ENCODE peak calls at places on chromosome X, in seven cellular contexts. P is fibroblast of the aortic adventitia, I is HepG2, N is tibial artery, E is right lobe of liver, M is SK-N-SH, G is left ventricle myocardium inferior. A is an unnamed sample.

GRCh38 chrX:68409154-68409553 is 24.1 kb downstream of the OPHN1 start:
- DNase-seq in P (no peak), I (no peak), N (no peak), E (no peak), M (no peak), G (no peak), A (no peak)

GRCh38 chrX:84737471-84737871 is 235.2 kb upstream of the HDX start:
- DNase-seq in P (peak), I (no peak), N (peak), E (no peak), M (no peak), G (peak), A (no peak)

GRCh38 chrX:118056870-118057269 is 59.7 kb downstream of the KLHL13 start:
- DNase-seq in P (no peak), I (no peak), N (no peak), E (no peak), M (no peak), G (no peak), A (no peak)

GRCh38 chrX:28491941-28492340 is 95.3 kb upstream of the IL1RAPL1 start:
- DNase-seq in P (no peak), I (no peak), N (no peak), E (no peak), M (no peak), G (no peak), A (peak)

GRCh38 chrX:65871671-65872311 is 168.1 kb downstream of the VSIG4 start:
- DNase-seq in P (peak), I (peak), N (peak), E (no peak), M (no peak), G (no peak), A (peak)

GRCh38 chrX:77946571-77946970 is 22.9 kb downstream of the PGAM4 start:
- DNase-seq in P (no peak), I (no peak), N (no peak), E (no peak), M (no peak), G (no peak), A (no peak)

GRCh38 chrX:47802589-47802988 is 34.1 kb upstream of the ZNF81 start:
- DNase-seq in P (peak), I (peak), N (no peak), E (no peak), M (no peak), G (no peak), A (peak)

GRCh38 chrX:23008431-23009099 is 8.8 kb downstream of the DDX53 start:
- DNase-seq in P (peak), I (peak), N (no peak), E (no peak), M (peak), G (no peak), A (peak)

GRCh38 chrX:47297874-47298273 is 65.1 kb downstream of the USP11 start:
- DNase-seq in P (no peak), I (no peak), N (no peak), E (no peak), M (no peak), G (no peak), A (peak)

GRCh38 chrX:989959-990510 is 222.4 kb downstream of the CRLF2 start:
- DNase-seq in P (peak), I (no peak), N (no peak), E (peak), M (no peak), G (peak), A (peak)

GRCh38 chrX:29348288-29348687 is 761.0 kb downstream of the IL1RAPL1 start:
- DNase-seq in P (no peak), I (no peak), N (no peak), E (no peak), M (no peak), G (no peak), A (no peak)

GRCh38 chrX:110219920-110220319 is 98.0 kb downstream of the AMMECR1 start:
- DNase-seq in P (peak), I (no peak), N (no peak), E (no peak), M (no peak), G (no peak), A (peak)

GRCh38 chrX:41822917-41823316 is 98.9 kb downstream of the GPR82 start:
- DNase-seq in P (no peak), I (no peak), N (no peak), E (no peak), M (peak), G (no peak), A (no peak)

GRCh38 chrX:24241822-24242648 is 71.8 kb downstream of the SUPT20HL2 start:
- DNase-seq in P (peak), I (peak), N (no peak), E (no peak), M (peak), G (no peak), A (peak)

GRCh38 chrX:100643943-100644587 is at the start of gene SRPX2:
- DNase-seq in P (peak), I (no peak), N (peak), E (no peak), M (no peak), G (peak), A (peak)

GRCh38 chrX:68919707-68920106 is 90.9 kb downstream of the EFNB1 start:
- DNase-seq in P (no peak), I (no peak), N (no peak), E (no peak), M (no peak), G (no peak), A (no peak)

GRCh38 chrX:111869639-111870034 is 6.3 kb upstream of the TRPC5OS start:
- DNase-seq in P (peak), I (no peak), N (no peak), E (no peak), M (peak), G (no peak), A (peak)

GRCh38 chrX:132692526-132692925 is 203.7 kb upstream of the MBNL3 start:
- DNase-seq in P (no peak), I (no peak), N (no peak), E (no peak), M (no peak), G (no peak), A (peak)

GRCh38 chrX:66233206-66233605 is 69.2 kb downstream of the HEPH start:
- DNase-seq in P (no peak), I (no peak), N (no peak), E (no peak), M (no peak), G (no peak), A (no peak)

GRCh38 chrX:49082472-49082871 is 2.8 kb upstream of the WDR45 start:
- DNase-seq in P (no peak), I (no peak), N (no peak), E (no peak), M (no peak), G (no peak), A (no peak)

GRCh38 chrX:115562492-115562872 is 1.5 kb downstream of the PLS3 start:
- DNase-seq in P (peak), I (peak), N (no peak), E (no peak), M (no peak), G (no peak), A (no peak)

GRCh38 chrX:78123190-78123589 is 16.3 kb downstream of the TAF9B start:
- DNase-seq in P (peak), I (no peak), N (no peak), E (no peak), M (no peak), G (no peak), A (peak)

GRCh38 chrX:17183566-17183965 is 191.4 kb upstream of the NHS start:
- DNase-seq in P (no peak), I (no peak), N (no peak), E (no peak), M (no peak), G (no peak), A (no peak)
- TF ChIP-seq CTCF in P (no peak), I (no peak), N (no peak), E (no peak), M (no peak), G (no peak), A (no peak)

GRCh38 chrX:40176256-40176978 is 78.7 kb upstream of the BCOR start:
- DNase-seq in P (no peak), I (peak), N (peak), E (peak), M (peak), G (peak), A (peak)

GRCh38 chrX:40177942-40178715 is 80.4 kb upstream of the BCOR start:
- DNase-seq in P (no peak), I (no peak), N (no peak), E (no peak), M (no peak), G (no peak), A (no peak)

GRCh38 chrX:40175416-40176255 is 77.9 kb upstream of the BCOR start:
- DNase-seq in P (no peak), I (peak), N (peak), E (peak), M (peak), G (peak), A (peak)

GRCh38 chrX:40177489-40177888 is 79.7 kb upstream of the BCOR start:
- DNase-seq in P (no peak), I (no peak), N (no peak), E (no peak), M (no peak), G (no peak), A (no peak)

DNA sequence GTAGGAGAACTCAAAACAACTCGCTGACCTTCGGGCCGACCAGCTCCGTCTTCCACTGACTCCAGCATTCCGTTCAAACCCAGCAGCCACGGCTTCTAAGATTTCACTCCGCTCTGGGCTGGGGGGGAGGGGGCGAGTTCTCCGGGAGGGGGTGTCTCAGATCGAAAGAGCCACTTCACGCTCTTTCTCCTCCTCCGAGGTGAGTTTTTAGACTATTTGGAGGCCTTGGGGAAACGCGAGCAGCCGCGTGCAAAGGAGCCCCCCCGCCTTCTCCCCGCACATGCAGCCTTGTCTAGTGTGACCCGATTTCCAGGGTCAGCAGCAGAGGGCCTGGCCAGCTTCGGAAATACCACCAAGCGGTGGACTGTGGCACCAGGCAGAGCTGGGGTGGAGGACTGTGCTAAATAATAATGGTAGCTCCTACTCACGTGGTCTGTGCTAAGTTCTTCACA is 79.2 kb upstream of the BCOR start:
- DNase-seq in P (no peak), I (peak), N (no peak), E (peak), M (peak), G (no peak), A (no peak)
- TF ChIP-seq CTCF in P (no peak), I (peak), N (no peak), E (no peak), M (no peak), G (peak), A (no peak)

GRCh38 chrX:40573763-40574162 is 7.0 kb upstream of the ATP6AP2 start:
- DNase-seq in P (no peak), I (peak), N (no peak), E (no peak), M (no peak), G (no peak), A (peak)
- TF ChIP-seq CTCF in P (peak), I (peak), N (no peak), E (peak), M (peak), G (peak), A (peak)

DNA sequence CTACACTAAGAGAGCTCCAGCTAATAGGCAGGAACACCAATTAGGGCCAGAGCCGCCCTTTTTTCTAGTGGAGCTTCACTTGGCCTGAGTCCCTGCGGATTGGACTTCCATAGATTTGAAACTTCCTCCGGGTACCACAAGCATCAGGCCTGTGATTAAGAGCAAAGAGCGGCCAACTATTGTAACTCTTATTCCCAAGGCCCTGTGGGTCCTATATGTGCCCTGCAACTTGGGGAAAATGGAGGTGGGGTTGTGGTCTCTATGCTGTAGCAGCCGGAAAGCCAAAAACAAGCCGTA is at the start of gene NCBP2L:
- DNase-seq in P (no peak), I (no peak), N (no peak), E (no peak), M (no peak), G (no peak), A (no peak)
- TF ChIP-seq CTCF in P (no peak), I (no peak), N (no peak), E (no peak), M (no peak), G (no peak), A (no peak)

GRCh38 chrX:131607796-131608369 is 64.0 kb downstream of the OR13H1 start:
- DNase-seq in P (no peak), I (no peak), N (no peak), E (no peak), M (no peak), G (no peak), A (peak)

GRCh38 chrX:131614241-131614640 is 70.4 kb downstream of the OR13H1 start:
- DNase-seq in P (no peak), I (no peak), N (no peak), E (no peak), M (no peak), G (no peak), A (no peak)

GRCh38 chrX:131609480-131609879 is 65.6 kb downstream of the OR13H1 start:
- DNase-seq in P (no peak), I (no peak), N (no peak), E (no peak), M (no peak), G (no peak), A (no peak)
- TF ChIP-seq CTCF in P (no peak), I (no peak), N (no peak), E (no peak), M (no peak), G (no peak), A (no peak)

A was measured in epithelial cell of esophagus.